ENCODE peak calls at places on chromosomes 11 and 22, in eight cellular contexts. H is A549, W is cardiac muscle cell, U is IMR-90, O is body of pancreas, B is fibroblast of lung, M is right cardiac atrium, S is GM23338. T is an unnamed sample.

GRCh38 chr11:83206771-83207413 is 13.4 kb downstream of the ANKRD42 start:
- DNase-seq in H (peak; percentile 13), W (no peak), U (no peak), O (no peak), B (no peak), M (no peak), S (no peak), T (no peak)

GRCh38 chr11:68471360-68472340 is 11.1 kb downstream of the PPP6R3 start:
- DNase-seq in H (no peak), W (peak; percentile 95), U (peak; percentile 29), O (no peak), B (no peak), M (no peak), S (no peak), T (peak; percentile 53)

GRCh38 chr11:132973686-132974085 is 558.6 kb downstream of the OPCML start:
- DNase-seq in H (no peak), W (no peak), U (no peak), O (no peak), B (no peak), M (no peak), S (peak; percentile 33), T (no peak)

GRCh38 chr11:91178366-91178765 is 955.5 kb upstream of the CHORDC1 start:
- DNase-seq in H (no peak), W (no peak), U (no peak), O (no peak), B (peak; percentile 63), M (no peak), S (no peak), T (no peak)

GRCh38 chr11:130527648-130528300 is 79.3 kb downstream of the ADAMTS15 start:
- DNase-seq in H (no peak), W (peak; percentile 89), U (peak; percentile 60), O (no peak), B (peak; percentile 42), M (peak; percentile 82), S (no peak), T (no peak)

GRCh38 chr11:34169664-34170063 is 64.2 kb downstream of the NAT10 start:
- DNase-seq in H (no peak), W (no peak), U (no peak), O (no peak), B (no peak), M (peak; percentile 24), S (no peak), T (no peak)

GRCh38 chr11:92697461-92698314 is 271.8 kb upstream of the MTNR1B start:
- DNase-seq in H (no peak), W (no peak), U (peak; percentile 2), O (no peak), B (no peak), M (no peak), S (no peak), T (no peak)

GRCh38 chr22:26567610-26568009 is 22.3 kb downstream of the TPST2 start:
- DNase-seq in H (no peak), W (no peak), U (no peak), O (no peak), B (no peak), M (no peak), S (no peak), T (no peak)

GRCh38 chr11:2301631-2302272 is at the start of the genes C11orf21 and TSPAN32:
- DNase-seq in H (no peak), W (peak; percentile 77), U (peak; percentile 3), O (no peak), B (peak; percentile 43), M (peak; percentile 78), S (no peak), T (no peak)

GRCh38 chr11:128305588-128305987 is 281.8 kb downstream of the ETS1 start:
- DNase-seq in H (no peak), W (no peak), U (no peak), O (no peak), B (no peak), M (no peak), S (no peak), T (no peak)

GRCh38 chr11:6637871-6638270 is 17.7 kb downstream of the DCHS1 start:
- DNase-seq in H (no peak), W (peak; percentile 48), U (peak; percentile 85), O (no peak), B (peak; percentile 50), M (peak; percentile 86), S (no peak), T (no peak)

GRCh38 chr11:133936551-133936950 is 20.2 kb downstream of the IGSF9B start:
- DNase-seq in H (no peak), W (no peak), U (no peak), O (no peak), B (no peak), M (no peak), S (no peak), T (no peak)

GRCh38 chr22:42820075-42820763 is 36.9 kb downstream of the ARFGAP3 start:
- DNase-seq in H (no peak), W (peak; percentile 32), U (peak; percentile 93), O (no peak), B (peak; percentile 90), M (no peak), S (peak; percentile 78), T (peak; percentile 32)

GRCh38 chr11:24828938-24829337 is 332.1 kb downstream of the LUZP2 start:
- DNase-seq in H (no peak), W (no peak), U (no peak), O (no peak), B (no peak), M (no peak), S (peak; percentile 7), T (no peak)

GRCh38 chr11:10592331-10592730 is 23.9 kb upstream of the LYVE1 start:
- DNase-seq in H (no peak), W (peak; percentile 92), U (peak; percentile 96), O (no peak), B (peak; percentile 95), M (no peak), S (no peak), T (peak; percentile 80)

GRCh38 chr11:17387811-17388210 is 648 bp downstream of the KCNJ11 start:
- DNase-seq in H (no peak), W (no peak), U (no peak), O (no peak), B (no peak), M (no peak), S (no peak), T (no peak)

GRCh38 chr11:101949846-101950245 is 33.5 kb upstream of the ANGPTL5 start:
- DNase-seq in H (no peak), W (no peak), U (no peak), O (no peak), B (no peak), M (no peak), S (peak; percentile 4), T (no peak)

GRCh38 chr11:7492253-7492652 is 6.9 kb downstream of the OLFML1 start:
- DNase-seq in H (no peak), W (peak; percentile 14), U (no peak), O (no peak), B (no peak), M (no peak), S (no peak), T (no peak)

DNA sequence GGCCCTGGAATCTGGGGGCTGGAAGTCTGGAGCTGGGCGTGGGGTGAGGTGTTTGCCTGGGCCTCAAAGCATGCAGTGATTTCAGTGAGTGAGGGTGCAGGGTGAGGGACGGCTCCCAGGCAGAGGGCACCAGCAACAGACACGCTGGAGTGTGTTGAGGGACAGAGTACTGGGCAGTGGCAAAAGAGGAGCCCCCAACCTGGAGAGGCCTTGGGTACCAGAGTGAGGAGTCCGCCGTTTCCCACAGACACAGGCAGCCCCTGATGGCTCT is 12.0 kb upstream of the TBC1D22A start:
- DNase-seq in H (no peak), W (no peak), U (no peak), O (no peak), B (no peak), M (no peak), S (no peak), T (no peak)
- H3K4me1 ChIP-seq in H (peaks cover 40% of the 10 kb centered on the region), W (peaks cover 8% of the 10 kb centered on the region), U (peaks cover 34% of the 10 kb centered on the region), O (peaks cover 33% of the 10 kb centered on the region), B (peaks cover 32% of the 10 kb centered on the region), M (peaks cover 19% of the 10 kb centered on the region), S (no peaks in the 10 kb centered on the region), T (peaks cover 25% of the 10 kb centered on the region)

DNA sequence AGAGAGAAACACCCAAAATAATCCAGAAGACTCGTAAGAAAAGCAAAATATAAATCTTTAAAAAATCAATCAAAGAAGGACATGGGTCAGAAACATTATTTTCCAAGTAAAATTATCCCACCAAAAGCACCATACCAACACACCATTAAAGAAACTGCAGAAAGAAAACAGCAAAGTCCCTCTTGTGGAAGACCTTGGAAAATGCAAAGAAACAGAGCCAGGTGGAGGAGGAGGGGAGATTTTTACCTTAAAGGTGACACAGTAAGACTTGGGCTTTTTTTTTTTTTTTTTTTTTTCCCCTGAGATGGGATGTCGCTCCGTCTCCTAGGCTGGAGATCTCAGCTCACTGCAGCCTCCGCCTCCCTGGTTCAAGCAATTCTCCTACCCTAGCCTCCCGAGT is 123.8 kb downstream of the LARGE1 start:
- DNase-seq in H (no peak), W (no peak), U (no peak), O (no peak), B (no peak), M (no peak), S (peak; percentile 70), T (no peak)
- H3K27ac ChIP-seq in H (no peak overlapping the region), W (no peak overlapping the region), U (no peak overlapping the region), O (no peak overlapping the region), B (no peak overlapping the region), M (no peak overlapping the region), S (no peak overlapping the region), T (no peak overlapping the region)

GRCh38 chr11:65646921-65647701 is 9.2 kb downstream of the SIPA1 start:
- DNase-seq in H (peak; percentile 61), W (peak; percentile 35), U (no peak), O (peak; percentile 59), B (peak; percentile 30), M (peak; percentile 76), S (peak; percentile 86), T (no peak)
- H3K4me3 ChIP-seq in H (peak overlapping the region; percentile 51), W (peak overlapping the region; percentile 15), U (no peak overlapping the region), O (peak overlapping the region; percentile 9), B (no peak overlapping the region), M (no peak overlapping the region), S (peak overlapping the region; percentile 79), T (no peak overlapping the region)

DNA sequence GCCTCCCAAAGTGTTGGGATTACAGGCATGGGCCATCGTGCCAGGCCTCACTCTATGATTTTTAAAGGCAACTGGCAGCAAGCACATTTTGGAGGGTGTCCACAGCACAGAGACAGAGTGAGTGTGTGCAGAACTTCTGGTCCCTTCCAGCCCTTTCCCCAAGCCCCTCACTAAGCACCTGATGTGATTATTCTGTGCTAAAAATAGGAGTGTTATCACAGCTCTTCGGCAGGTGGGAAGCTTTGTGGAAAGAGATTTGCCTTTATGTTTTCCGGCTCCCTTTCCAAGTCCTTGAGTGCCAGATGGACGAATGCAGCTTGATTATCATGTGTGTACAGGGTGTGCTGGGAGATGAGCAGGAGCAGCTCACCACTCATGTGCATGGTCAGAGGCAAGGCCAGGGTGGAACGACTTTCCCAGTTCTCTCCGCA is 310.8 kb downstream of the DDX10 start:
- DNase-seq in H (no peak), W (no peak), U (no peak), O (no peak), B (no peak), M (peak; percentile 71), S (no peak), T (no peak)
- H3K4me1 ChIP-seq in H (peaks cover 26% of the 10 kb centered on the region), W (peaks cover 17% of the 10 kb centered on the region), U (peaks cover 4% of the 10 kb centered on the region), O (no peaks in the 10 kb centered on the region), B (peaks cover 6% of the 10 kb centered on the region), M (no peaks in the 10 kb centered on the region), S (no peaks in the 10 kb centered on the region), T (peaks cover 23% of the 10 kb centered on the region)

T was measured in SJSA1.